ENCODE peak calls at places on chromosomes 5 and 9, in ten cellular contexts. One of them, this sample, is unnamed.
A peak's percentile ranks its signal among the peaks of the same experiment; 100 is the strongest.

GRCh38 chr5:174759091-174759490 is 34.7 kb downstream of the MSX2 start:
- DNase-seq in activated T-helper 2 cell treated with anti-CD3 and anti-CD28 coated beads, Interferon-gamma antibody, Interleukin-2, Interleukin-4, amounts not matched to agents 10 μg/mL and 5 μg/mL and 100 μg/mL, durations not matched to agents 14 hours and 24 hours and 36 hours: no peak
- DNase-seq in stimulated activated CD4-positive, alpha-beta T cell treated with anti-CD3 and anti-CD28 coated beads, Interleukin-4, amount 100 ng/mL, for 4 hours: no peak
- DNase-seq in HuH-7: no peak
- DNase-seq in KG1: no peak
- DNase-seq in aorta: no peak
- DNase-seq in iris pigment epithelial cell: no peak
- DNase-seq in small intestine: no peak
- DNase-seq in GM19239: no peak
- DNase-seq in heart right ventricle: no peak
- DNase-seq in this sample: no peak

GRCh38 chr5:148998174-148998797 is 64.6 kb downstream of the SH3TC2 start:
- DNase-seq in activated T-helper 2 cell treated with anti-CD3 and anti-CD28 coated beads, Interferon-gamma antibody, Interleukin-2, Interleukin-4, amounts not matched to agents 10 μg/mL and 5 μg/mL and 100 μg/mL, durations not matched to agents 14 hours and 24 hours and 36 hours: no peak
- DNase-seq in stimulated activated CD4-positive, alpha-beta T cell treated with anti-CD3 and anti-CD28 coated beads, Interleukin-4, amount 100 ng/mL, for 4 hours: no peak
- DNase-seq in HuH-7: no peak
- DNase-seq in KG1: peak; percentile 2
- DNase-seq in aorta: no peak
- DNase-seq in iris pigment epithelial cell: peak; percentile 69
- DNase-seq in small intestine: peak; percentile 70
- DNase-seq in GM19239: peak; percentile 13
- DNase-seq in heart right ventricle: no peak
- DNase-seq in this sample: no peak

GRCh38 chr5:154713615-154714125 is 41.5 kb upstream of the LARP1 start:
- DNase-seq in activated T-helper 2 cell treated with anti-CD3 and anti-CD28 coated beads, Interferon-gamma antibody, Interleukin-2, Interleukin-4, amounts not matched to agents 10 μg/mL and 5 μg/mL and 100 μg/mL, durations not matched to agents 14 hours and 24 hours and 36 hours: no peak
- DNase-seq in stimulated activated CD4-positive, alpha-beta T cell treated with anti-CD3 and anti-CD28 coated beads, Interleukin-4, amount 100 ng/mL, for 4 hours: no peak
- DNase-seq in HuH-7: no peak
- DNase-seq in KG1: no peak
- DNase-seq in aorta: no peak
- DNase-seq in iris pigment epithelial cell: peak; percentile 43
- DNase-seq in small intestine: peak; percentile 78
- DNase-seq in GM19239: no peak
- DNase-seq in heart right ventricle: no peak
- DNase-seq in this sample: no peak

GRCh38 chr5:133232435-133232834 is 180.6 kb downstream of the HSPA4 start:
- DNase-seq in activated T-helper 2 cell treated with anti-CD3 and anti-CD28 coated beads, Interferon-gamma antibody, Interleukin-2, Interleukin-4, amounts not matched to agents 10 μg/mL and 5 μg/mL and 100 μg/mL, durations not matched to agents 14 hours and 24 hours and 36 hours: no peak
- DNase-seq in stimulated activated CD4-positive, alpha-beta T cell treated with anti-CD3 and anti-CD28 coated beads, Interleukin-4, amount 100 ng/mL, for 4 hours: no peak
- DNase-seq in HuH-7: no peak
- DNase-seq in KG1: no peak
- DNase-seq in aorta: no peak
- DNase-seq in iris pigment epithelial cell: no peak
- DNase-seq in small intestine: peak; percentile 54
- DNase-seq in GM19239: no peak
- DNase-seq in heart right ventricle: no peak
- DNase-seq in this sample: no peak

GRCh38 chr5:149618581-149619248 is 37.4 kb downstream of the ARHGEF37 start:
- DNase-seq in activated T-helper 2 cell treated with anti-CD3 and anti-CD28 coated beads, Interferon-gamma antibody, Interleukin-2, Interleukin-4, amounts not matched to agents 10 μg/mL and 5 μg/mL and 100 μg/mL, durations not matched to agents 14 hours and 24 hours and 36 hours: no peak
- DNase-seq in stimulated activated CD4-positive, alpha-beta T cell treated with anti-CD3 and anti-CD28 coated beads, Interleukin-4, amount 100 ng/mL, for 4 hours: no peak
- DNase-seq in HuH-7: peak; percentile 67
- DNase-seq in KG1: no peak
- DNase-seq in aorta: no peak
- DNase-seq in iris pigment epithelial cell: peak; percentile 72
- DNase-seq in small intestine: peak; percentile 64
- DNase-seq in GM19239: no peak
- DNase-seq in heart right ventricle: no peak
- DNase-seq in this sample: no peak

GRCh38 chr5:157870837-157871834 is 12.2 kb upstream of the CLINT1 start:
- DNase-seq in activated T-helper 2 cell treated with anti-CD3 and anti-CD28 coated beads, Interferon-gamma antibody, Interleukin-2, Interleukin-4, amounts not matched to agents 10 μg/mL and 5 μg/mL and 100 μg/mL, durations not matched to agents 14 hours and 24 hours and 36 hours: no peak
- DNase-seq in stimulated activated CD4-positive, alpha-beta T cell treated with anti-CD3 and anti-CD28 coated beads, Interleukin-4, amount 100 ng/mL, for 4 hours: no peak
- DNase-seq in HuH-7: no peak
- DNase-seq in KG1: no peak
- DNase-seq in aorta: no peak
- DNase-seq in iris pigment epithelial cell: peak; percentile 62
- DNase-seq in small intestine: no peak
- DNase-seq in GM19239: no peak
- DNase-seq in heart right ventricle: no peak
- DNase-seq in this sample: no peak

GRCh38 chr5:102722930-102723329 is 32.2 kb upstream of the PAM start:
- DNase-seq in activated T-helper 2 cell treated with anti-CD3 and anti-CD28 coated beads, Interferon-gamma antibody, Interleukin-2, Interleukin-4, amounts not matched to agents 10 μg/mL and 5 μg/mL and 100 μg/mL, durations not matched to agents 14 hours and 24 hours and 36 hours: no peak
- DNase-seq in stimulated activated CD4-positive, alpha-beta T cell treated with anti-CD3 and anti-CD28 coated beads, Interleukin-4, amount 100 ng/mL, for 4 hours: no peak
- DNase-seq in HuH-7: no peak
- DNase-seq in KG1: no peak
- DNase-seq in aorta: no peak
- DNase-seq in iris pigment epithelial cell: peak; percentile 62
- DNase-seq in small intestine: no peak
- DNase-seq in GM19239: no peak
- DNase-seq in heart right ventricle: no peak
- DNase-seq in this sample: no peak

GRCh38 chr5:82150562-82150961 is 127.6 kb downstream of the RPS23 start:
- DNase-seq in activated T-helper 2 cell treated with anti-CD3 and anti-CD28 coated beads, Interferon-gamma antibody, Interleukin-2, Interleukin-4, amounts not matched to agents 10 μg/mL and 5 μg/mL and 100 μg/mL, durations not matched to agents 14 hours and 24 hours and 36 hours: no peak
- DNase-seq in stimulated activated CD4-positive, alpha-beta T cell treated with anti-CD3 and anti-CD28 coated beads, Interleukin-4, amount 100 ng/mL, for 4 hours: no peak
- DNase-seq in HuH-7: no peak
- DNase-seq in KG1: no peak
- DNase-seq in aorta: no peak
- DNase-seq in iris pigment epithelial cell: no peak
- DNase-seq in small intestine: no peak
- DNase-seq in GM19239: no peak
- DNase-seq in heart right ventricle: no peak
- DNase-seq in this sample: no peak

GRCh38 chr9:96340707-96341106 is 38.7 kb upstream of the HSD17B3 start:
- DNase-seq in activated T-helper 2 cell treated with anti-CD3 and anti-CD28 coated beads, Interferon-gamma antibody, Interleukin-2, Interleukin-4, amounts not matched to agents 10 μg/mL and 5 μg/mL and 100 μg/mL, durations not matched to agents 14 hours and 24 hours and 36 hours: no peak
- DNase-seq in stimulated activated CD4-positive, alpha-beta T cell treated with anti-CD3 and anti-CD28 coated beads, Interleukin-4, amount 100 ng/mL, for 4 hours: no peak
- DNase-seq in HuH-7: no peak
- DNase-seq in KG1: no peak
- DNase-seq in aorta: no peak
- DNase-seq in iris pigment epithelial cell: no peak
- DNase-seq in small intestine: no peak
- DNase-seq in GM19239: no peak
- DNase-seq in heart right ventricle: no peak
- DNase-seq in this sample: no peak

GRCh38 chr5:78573318-78573717 is 75.3 kb downstream of the LHFPL2 start:
- DNase-seq in activated T-helper 2 cell treated with anti-CD3 and anti-CD28 coated beads, Interferon-gamma antibody, Interleukin-2, Interleukin-4, amounts not matched to agents 10 μg/mL and 5 μg/mL and 100 μg/mL, durations not matched to agents 14 hours and 24 hours and 36 hours: no peak
- DNase-seq in stimulated activated CD4-positive, alpha-beta T cell treated with anti-CD3 and anti-CD28 coated beads, Interleukin-4, amount 100 ng/mL, for 4 hours: no peak
- DNase-seq in HuH-7: no peak
- DNase-seq in KG1: no peak
- DNase-seq in aorta: no peak
- DNase-seq in iris pigment epithelial cell: no peak
- DNase-seq in small intestine: no peak
- DNase-seq in GM19239: no peak
- DNase-seq in heart right ventricle: no peak
- DNase-seq in this sample: no peak

GRCh38 chr9:125133403-125134316 is 9.7 kb downstream of the SCAI start:
- DNase-seq in activated T-helper 2 cell treated with anti-CD3 and anti-CD28 coated beads, Interferon-gamma antibody, Interleukin-2, Interleukin-4, amounts not matched to agents 10 μg/mL and 5 μg/mL and 100 μg/mL, durations not matched to agents 14 hours and 24 hours and 36 hours: no peak
- DNase-seq in stimulated activated CD4-positive, alpha-beta T cell treated with anti-CD3 and anti-CD28 coated beads, Interleukin-4, amount 100 ng/mL, for 4 hours: no peak
- DNase-seq in HuH-7: no peak
- DNase-seq in KG1: no peak
- DNase-seq in aorta: no peak
- DNase-seq in iris pigment epithelial cell: peak; percentile 22
- DNase-seq in small intestine: no peak
- DNase-seq in GM19239: no peak
- DNase-seq in heart right ventricle: no peak
- DNase-seq in this sample: no peak

This sample was measured in activated CD4-positive, alpha-beta T cell treated with anti-CD3 and anti-CD28 coated beads, Interleukin-2, amount 50 U/mL, for 4 hours.